ENCODE peak calls at places on chromosomes 1 and 21, in eight cellular contexts. X is AG04450; Z is MCF 10A; A is stimulated activated CD8-positive, alpha-beta memory T cell treated with anti-CD3 and anti-CD28 coated beads, Interleukin-7, amount 100 ng/mL, for 24 hours; S is effector memory CD8-positive, alpha-beta T cell; Y is iPS-NIHi11; O is T-helper 9 cell; I is activated CD4-positive, alpha-beta T cell treated with anti-CD3 and anti-CD28 coated beads, Interleukin-2, amount 10 ng/mL, durations not matched to agents 7 days and 5 days. F is an unnamed sample.
A peak's percentile ranks its signal among the peaks of the same experiment; 100 is the strongest.

GRCh38 chr1:214587165-214587564 is 15.8 kb upstream of the CENPF start:
- DNase-seq in Z (no peak), S (no peak), O (no peak), A (no peak), I (no peak), Y (no peak), X (no peak), F (no peak)

GRCh38 chr1:218350909-218351616 is 5.9 kb downstream of the TGFB2 start:
- DNase-seq in O (no peak), Y (no peak), A (no peak), X (peak; percentile 64), S (no peak), I (no peak), Z (no peak), F (peak; percentile 66)

GRCh38 chr1:240515505-240515904 is 96.5 kb downstream of the GREM2 start:
- DNase-seq in O (no peak), Z (no peak), A (no peak), I (no peak), Y (no peak), S (no peak), X (no peak), F (peak; percentile 57)

GRCh38 chr1:168734271-168734670 is 5.3 kb upstream of the DPT start:
- DNase-seq in O (no peak), I (no peak), Z (peak; percentile 19), S (no peak), A (no peak), Y (no peak), X (no peak), F (no peak)

GRCh38 chr1:207004931-207005830 is 27.4 kb downstream of the C1orf116 start:
- DNase-seq in O (peak; percentile 25), Z (peak; percentile 95), Y (peak; percentile 74), X (peak; percentile 23), I (peak; percentile 54), A (peak; percentile 5), S (peak; percentile 31), F (peak; percentile 87)

GRCh38 chr21:45381036-45381787 is 23.8 kb upstream of the COL18A1 start:
- DNase-seq in X (no peak), A (no peak), S (no peak), O (no peak), I (no peak), Y (no peak), Z (no peak), F (no peak)

GRCh38 chr1:241269116-241269515 is 87.9 kb downstream of the RGS7 start:
- DNase-seq in A (no peak), I (no peak), X (no peak), Z (peak; percentile 56), S (no peak), Y (peak; percentile 55), O (no peak), F (no peak)

GRCh38 chr1:175865041-175865766 is 121.8 kb upstream of the TNR start:
- DNase-seq in X (no peak), A (no peak), Y (peak; percentile 69), O (no peak), S (no peak), I (no peak), Z (no peak), F (no peak)

GRCh38 chr1:27001570-27002360 is 8.3 kb downstream of the TRNP1 start:
- DNase-seq in Z (no peak), X (no peak), I (no peak), O (no peak), A (no peak), Y (no peak), S (no peak), F (peak; percentile 69)

GRCh38 chr1:53617382-53618217 is 121.4 kb downstream of the GLIS1 start:
- DNase-seq in X (peak; percentile 27), I (no peak), O (no peak), S (no peak), Y (no peak), Z (no peak), A (no peak), F (peak; percentile 43)

GRCh38 chr1:183859865-183860264 is 54.9 kb downstream of the RGL1 start:
- DNase-seq in A (no peak), S (no peak), Z (no peak), I (no peak), Y (no peak), X (no peak), O (no peak), F (peak; percentile 35)

GRCh38 chr1:68973459-68974244 is 476.8 kb upstream of the DEPDC1 start:
- DNase-seq in I (no peak), Y (no peak), A (no peak), Z (peak; percentile 30), X (peak; percentile 2), S (no peak), O (no peak), F (peak; percentile 76)

GRCh38 chr1:26538480-26539412 is 9.2 kb downstream of the RPS6KA1 start:
- DNase-seq in A (no peak), Z (peak; percentile 67), I (peak; percentile 33), Y (peak; percentile 78), X (no peak), S (peak; percentile 43), O (no peak), F (peak; percentile 73)

GRCh38 chr1:12168451-12169160 is 1.8 kb downstream of the TNFRSF1B start:
- DNase-seq in I (no peak), O (no peak), A (no peak), Z (no peak), S (no peak), Y (no peak), X (no peak), F (no peak)

GRCh38 chr1:61790837-61791236 is 48.6 kb downstream of the PATJ start:
- DNase-seq in Y (no peak), I (no peak), A (no peak), Z (no peak), X (no peak), S (no peak), O (no peak), F (no peak)

GRCh38 chr1:60893111-60893510 is 189.2 kb upstream of the NFIA start:
- DNase-seq in S (no peak), Y (no peak), I (no peak), A (no peak), Z (no peak), X (no peak), O (no peak), F (no peak)

GRCh38 chr1:26838474-26839338 is 12.2 kb downstream of the ZDHHC18 start:
- DNase-seq in Y (no peak), X (no peak), O (peak; percentile 56), I (no peak), S (peak; percentile 59), Z (no peak), A (no peak), F (no peak)

GRCh38 chr1:228249508-228250305 is 41.9 kb downstream of the OBSCN start:
- DNase-seq in O (no peak), A (no peak), Z (no peak), Y (no peak), I (no peak), X (no peak), S (no peak), F (no peak)

GRCh38 chr21:29849735-29850176 is 90.0 kb downstream of the GRIK1 start:
- DNase-seq in O (peak; percentile 1), A (no peak), X (peak; percentile 15), I (peak; percentile 59), S (no peak), Y (peak; percentile 54), Z (peak; percentile 69), F (peak; percentile 76)

GRCh38 chr1:155882766-155883165 is 23.4 kb downstream of the SYT11 start:
- DNase-seq in Y (no peak), I (no peak), O (no peak), Z (no peak), S (no peak), X (no peak), A (no peak), F (no peak)

GRCh38 chr1:210170220-210170619 is 62.4 kb upstream of the SERTAD4 start:
- DNase-seq in Y (no peak), A (no peak), I (no peak), Z (no peak), S (no peak), X (no peak), O (no peak), F (no peak)

GRCh38 chr1:51518033-51518729 is 885 bp downstream of the EPS15 start:
- DNase-seq in Z (peak; percentile 52), X (no peak), I (peak; percentile 48), Y (peak; percentile 33), O (peak; percentile 45), A (no peak), S (peak; percentile 46), F (peak; percentile 61)

GRCh38 chr1:52706136-52706670 is 8.1 kb upstream of the COA7 start:
- DNase-seq in A (no peak), Y (no peak), I (no peak), Z (no peak), O (no peak), S (no peak), X (no peak), F (no peak)

GRCh38 chr1:176102243-176102642 is 104.8 kb downstream of the COP1 start:
- DNase-seq in X (no peak), A (no peak), S (no peak), Z (peak; percentile 20), O (no peak), Y (peak; percentile 4), I (no peak), F (peak; percentile 29)

GRCh38 chr1:193104906-193105820 is at the start of gene GLRX2:
- DNase-seq in Y (peak; percentile 98), X (peak; percentile 52), O (peak; percentile 50), Z (peak; percentile 90), A (peak; percentile 31), I (peak; percentile 65), S (peak; percentile 44), F (peak; percentile 97)

GRCh38 chr21:33969600-33969999 is 54.0 kb upstream of the ATP5PO start:
- DNase-seq in S (no peak), Y (no peak), O (no peak), A (no peak), X (no peak), I (no peak), Z (no peak), F (no peak)

F was measured in GM23248.